ENCODE peak calls at places on chromosomes 16 and 17, in seven cellular contexts. E is HepG2, J is foreskin fibroblast, P is NCI-H1048, U is left ventricle myocardium inferior, K is T-helper 9 cell, M is AG08395. L is an unnamed sample.
A peak's percentile ranks its signal among the peaks of the same experiment; 100 is the strongest.

GRCh38 chr16:24975428-24975889 is 39.7 kb downstream of the ARHGAP17 start:
- DNase-seq in E (no peak), U (no peak), K (no peak), P (no peak), J (peak; percentile 63), M (no peak), L (no peak)

GRCh38 chr17:81812571-81813370 is 8.8 kb downstream of the GCGR start:
- DNase-seq in U (no peak), P (no peak), J (no peak), M (no peak), E (no peak), K (no peak), L (no peak)

GRCh38 chr17:64218066-64218465 is 45.0 kb downstream of the TEX2 start:
- DNase-seq in K (no peak), J (no peak), M (no peak), E (no peak), U (no peak), P (no peak), L (no peak)

GRCh38 chr17:67546578-67547527 is 169.8 kb downstream of the PITPNC1 start:
- DNase-seq in J (peak; percentile 70), P (no peak), E (no peak), U (peak; percentile 60), K (no peak), M (no peak), L (no peak)

GRCh38 chr17:50184057-50184456 is 17.4 kb downstream of the COL1A1 start:
- DNase-seq in P (no peak), J (peak; percentile 68), E (no peak), K (no peak), U (no peak), M (no peak), L (peak; percentile 38)

GRCh38 chr17:1627219-1627986 is 1.2 kb downstream of the SLC43A2 start:
- DNase-seq in J (no peak), E (no peak), M (no peak), P (no peak), U (no peak), K (no peak), L (no peak)

GRCh38 chr17:33218657-33219298 is 74.3 kb downstream of the ASIC2 start:
- DNase-seq in E (no peak), U (no peak), M (peak; percentile 25), P (no peak), K (no peak), J (peak; percentile 56), L (no peak)

GRCh38 chr16:31157136-31157535 is 7.3 kb upstream of the PRSS36 start:
- DNase-seq in P (no peak), U (no peak), M (no peak), J (no peak), K (no peak), E (no peak), L (no peak)

GRCh38 chr17:63993368-63993990 is 4.7 kb upstream of the PRR29 start:
- DNase-seq in U (peak; percentile 9), J (no peak), P (no peak), K (no peak), M (no peak), E (no peak), L (no peak)

GRCh38 chr17:59751955-59752413 is 44.5 kb downstream of the VMP1 start:
- DNase-seq in U (no peak), J (no peak), M (no peak), E (no peak), P (no peak), K (no peak), L (no peak)

GRCh38 chr17:45143101-45143670 is 5.1 kb upstream of the HEXIM1 start:
- DNase-seq in K (no peak), U (peak; percentile 15), E (no peak), J (no peak), P (no peak), M (no peak), L (peak; percentile 29)

GRCh38 chr17:37079735-37080134 is 131.0 kb downstream of the AATF start:
- DNase-seq in P (no peak), J (peak; percentile 83), M (no peak), E (no peak), U (no peak), K (no peak), L (no peak)

GRCh38 chr17:3621146-3621720 is 12.0 kb upstream of the TRPV1 start:
- DNase-seq in K (no peak), E (no peak), U (no peak), P (no peak), J (no peak), M (no peak), L (no peak)

GRCh38 chr17:3594056-3594810 is 15.0 kb downstream of the TRPV1 start:
- DNase-seq in J (peak; percentile 61), P (no peak), M (peak; percentile 29), U (peak; percentile 46), K (no peak), E (no peak), L (peak; percentile 49)

GRCh38 chr17:82031303-82031884 is at the start of gene RAC3:
- DNase-seq in M (no peak), P (peak; percentile 46), U (no peak), K (no peak), J (peak; percentile 78), E (no peak), L (no peak)

GRCh38 chr17:73956595-73957465 is 246.6 kb upstream of the RPL38 start:
- DNase-seq in U (peak; percentile 27), M (peak; percentile 60), P (peak; percentile 50), K (peak; percentile 40), E (peak; percentile 56), J (no peak), L (peak; percentile 95)

GRCh38 chr17:14672830-14673229 is 371.9 kb downstream of the HS3ST3B1 start:
- DNase-seq in E (peak; percentile 5), M (peak; percentile 65), P (peak; percentile 9), K (no peak), J (peak; percentile 57), U (no peak), L (peak; percentile 20)

GRCh38 chr16:58098207-58099096 is 30.7 kb downstream of the CFAP20 start:
- DNase-seq in K (no peak), U (no peak), E (no peak), P (no peak), J (peak; percentile 73), M (peak; percentile 88), L (peak; percentile 35)

GRCh38 chr16:58755989-58756649 is 22.0 kb upstream of the GOT2 start:
- DNase-seq in P (no peak), E (peak; percentile 81), M (peak; percentile 77), J (peak; percentile 79), U (peak; percentile 62), K (peak; percentile 64), L (peak; percentile 79)

GRCh38 chr17:76440722-76441362 is 12.1 kb downstream of the UBE2O start:
- DNase-seq in E (no peak), M (no peak), K (no peak), U (no peak), P (no peak), J (no peak), L (no peak)

GRCh38 chr17:64377769-64378282 is 12.8 kb downstream of the PECAM1 start:
- DNase-seq in J (peak; percentile 70), E (peak; percentile 73), M (no peak), U (no peak), P (no peak), K (no peak), L (no peak)

GRCh38 chr16:26985100-26986065 is 81.3 kb upstream of the C16orf82 start:
- DNase-seq in U (no peak), E (no peak), P (no peak), M (no peak), K (no peak), J (no peak), L (peak; percentile 36)

GRCh38 chr17:44218344-44219125 is 940 bp downstream of the UBTF start:
- DNase-seq in J (peak; percentile 96), U (peak; percentile 91), P (peak; percentile 75), M (peak; percentile 93), E (peak; percentile 89), K (peak; percentile 80), L (peak; percentile 90)

GRCh38 chr16:12587170-12587569 is 216.5 kb downstream of the CPPED1 start:
- DNase-seq in U (no peak), M (no peak), K (no peak), P (no peak), J (no peak), E (no peak), L (no peak)

GRCh38 chr16:79213214-79213613 is 387.3 kb downstream of the MAF start:
- DNase-seq in J (no peak), P (no peak), E (peak; percentile 10), K (no peak), U (no peak), M (no peak), L (no peak)